ENCODE peak calls at places on chromosomes 12 and 14, in nine cellular contexts. One of them, this sample, is unnamed.

GRCh38 chr14:67729072-67729561 is 27.4 kb downstream of the RDH12 start:
- DNase-seq in left lung: peak; percentile 46
- DNase-seq in lung: peak; percentile 57
- DNase-seq in body of pancreas: peak; percentile 48
- DNase-seq in mammary epithelial cell: no peak
- DNase-seq in dorsolateral prefrontal cortex: no peak
- DNase-seq in transverse colon: peak; percentile 69
- DNase-seq in tibial artery: no peak
- DNase-seq in lower lobe of right lung: peak; percentile 57
- DNase-seq in this sample: no peak

GRCh38 chr12:23561536-23561935 is 387.9 kb downstream of the SOX5 start:
- DNase-seq in lower lobe of right lung: no peak
- DNase-seq in transverse colon: no peak
- DNase-seq in left lung: no peak
- DNase-seq in tibial artery: no peak
- DNase-seq in lung: no peak
- DNase-seq in dorsolateral prefrontal cortex: no peak
- DNase-seq in mammary epithelial cell: no peak
- DNase-seq in body of pancreas: no peak
- DNase-seq in this sample: peak; percentile 86

GRCh38 chr12:62785941-62786559 is 148.9 kb downstream of the PPM1H start:
- DNase-seq in transverse colon: no peak
- DNase-seq in lung: peak; percentile 68
- DNase-seq in left lung: peak; percentile 62
- DNase-seq in body of pancreas: peak; percentile 31
- DNase-seq in dorsolateral prefrontal cortex: no peak
- DNase-seq in mammary epithelial cell: peak; percentile 94
- DNase-seq in tibial artery: no peak
- DNase-seq in lower lobe of right lung: no peak
- DNase-seq in this sample: no peak

GRCh38 chr14:49479432-49479831 is 106.7 kb downstream of the RPS29 start:
- DNase-seq in body of pancreas: peak; percentile 71
- DNase-seq in dorsolateral prefrontal cortex: no peak
- DNase-seq in tibial artery: no peak
- DNase-seq in left lung: no peak
- DNase-seq in lower lobe of right lung: no peak
- DNase-seq in mammary epithelial cell: no peak
- DNase-seq in lung: peak; percentile 35
- DNase-seq in transverse colon: no peak
- DNase-seq in this sample: no peak

GRCh38 chr12:27828196-27828595 is 48.2 kb upstream of the MANSC4 start:
- DNase-seq in left lung: no peak
- DNase-seq in dorsolateral prefrontal cortex: no peak
- DNase-seq in lower lobe of right lung: no peak
- DNase-seq in body of pancreas: no peak
- DNase-seq in tibial artery: no peak
- DNase-seq in lung: no peak
- DNase-seq in transverse colon: no peak
- DNase-seq in mammary epithelial cell: peak; percentile 63
- DNase-seq in this sample: no peak

GRCh38 chr12:123530683-123531082 is 2.8 kb downstream of the RILPL1 start:
- DNase-seq in lung: no peak
- DNase-seq in transverse colon: no peak
- DNase-seq in body of pancreas: no peak
- DNase-seq in tibial artery: no peak
- DNase-seq in lower lobe of right lung: no peak
- DNase-seq in mammary epithelial cell: no peak
- DNase-seq in left lung: no peak
- DNase-seq in dorsolateral prefrontal cortex: no peak
- DNase-seq in this sample: no peak

GRCh38 chr14:33950320-33951182 is at the start of gene EGLN3:
- DNase-seq in lung: peak; percentile 81
- DNase-seq in tibial artery: peak; percentile 95
- DNase-seq in body of pancreas: peak; percentile 89
- DNase-seq in left lung: peak; percentile 85
- DNase-seq in dorsolateral prefrontal cortex: peak; percentile 96
- DNase-seq in mammary epithelial cell: peak; percentile 87
- DNase-seq in transverse colon: peak; percentile 93
- DNase-seq in lower lobe of right lung: peak; percentile 80
- DNase-seq in this sample: peak; percentile 90

GRCh38 chr14:80055226-80055625 is 156.1 kb downstream of the DIO2 start:
- DNase-seq in lower lobe of right lung: no peak
- DNase-seq in transverse colon: no peak
- DNase-seq in body of pancreas: no peak
- DNase-seq in left lung: no peak
- DNase-seq in lung: no peak
- DNase-seq in tibial artery: no peak
- DNase-seq in dorsolateral prefrontal cortex: no peak
- DNase-seq in mammary epithelial cell: no peak
- DNase-seq in this sample: no peak

GRCh38 chr14:65972891-65973290 is 513.3 kb upstream of the CCDC196 start:
- DNase-seq in transverse colon: no peak
- DNase-seq in dorsolateral prefrontal cortex: no peak
- DNase-seq in mammary epithelial cell: no peak
- DNase-seq in left lung: no peak
- DNase-seq in body of pancreas: no peak
- DNase-seq in lower lobe of right lung: no peak
- DNase-seq in lung: no peak
- DNase-seq in tibial artery: no peak
- DNase-seq in this sample: no peak

GRCh38 chr12:68870011-68870410 is 62.0 kb downstream of the MDM2 start:
- DNase-seq in dorsolateral prefrontal cortex: no peak
- DNase-seq in mammary epithelial cell: no peak
- DNase-seq in body of pancreas: no peak
- DNase-seq in transverse colon: no peak
- DNase-seq in lung: no peak
- DNase-seq in left lung: no peak
- DNase-seq in tibial artery: no peak
- DNase-seq in lower lobe of right lung: no peak
- DNase-seq in this sample: no peak

GRCh38 chr12:73383584-73384229 is 1111.5 kb downstream of the TRHDE start:
- DNase-seq in body of pancreas: no peak
- DNase-seq in tibial artery: no peak
- DNase-seq in left lung: no peak
- DNase-seq in lung: no peak
- DNase-seq in lower lobe of right lung: no peak
- DNase-seq in dorsolateral prefrontal cortex: no peak
- DNase-seq in mammary epithelial cell: no peak
- DNase-seq in transverse colon: no peak
- DNase-seq in this sample: no peak

GRCh38 chr12:105741786-105742566 is 396.8 kb downstream of the NUAK1 start:
- DNase-seq in body of pancreas: peak; percentile 33
- DNase-seq in lung: no peak
- DNase-seq in left lung: no peak
- DNase-seq in transverse colon: no peak
- DNase-seq in tibial artery: peak; percentile 70
- DNase-seq in lower lobe of right lung: no peak
- DNase-seq in dorsolateral prefrontal cortex: no peak
- DNase-seq in mammary epithelial cell: peak; percentile 77
- DNase-seq in this sample: no peak

GRCh38 chr12:114681149-114681849 is 2.7 kb downstream of the TBX3 start:
- DNase-seq in body of pancreas: no peak
- DNase-seq in tibial artery: no peak
- DNase-seq in lower lobe of right lung: no peak
- DNase-seq in dorsolateral prefrontal cortex: no peak
- DNase-seq in lung: no peak
- DNase-seq in left lung: no peak
- DNase-seq in transverse colon: peak; percentile 40
- DNase-seq in mammary epithelial cell: peak; percentile 42
- DNase-seq in this sample: no peak

GRCh38 chr12:57609781-57610552 is 1.3 kb upstream of the ARHGEF25 start:
- DNase-seq in transverse colon: no peak
- DNase-seq in lower lobe of right lung: no peak
- DNase-seq in lung: no peak
- DNase-seq in dorsolateral prefrontal cortex: no peak
- DNase-seq in mammary epithelial cell: no peak
- DNase-seq in left lung: no peak
- DNase-seq in tibial artery: peak; percentile 76
- DNase-seq in body of pancreas: no peak
- DNase-seq in this sample: no peak

GRCh38 chr12:122097641-122098364 is 19.2 kb downstream of the MLXIP start:
- DNase-seq in dorsolateral prefrontal cortex: no peak
- DNase-seq in tibial artery: no peak
- DNase-seq in body of pancreas: peak; percentile 99
- DNase-seq in mammary epithelial cell: no peak
- DNase-seq in transverse colon: peak; percentile 85
- DNase-seq in lung: peak; percentile 83
- DNase-seq in left lung: peak; percentile 78
- DNase-seq in lower lobe of right lung: peak; percentile 88
- DNase-seq in this sample: no peak

GRCh38 chr14:95226801-95227200 is 69.5 kb upstream of the DICER1 start:
- DNase-seq in left lung: no peak
- DNase-seq in dorsolateral prefrontal cortex: no peak
- DNase-seq in mammary epithelial cell: no peak
- DNase-seq in lower lobe of right lung: no peak
- DNase-seq in body of pancreas: no peak
- DNase-seq in tibial artery: no peak
- DNase-seq in lung: no peak
- DNase-seq in transverse colon: no peak
- DNase-seq in this sample: no peak

GRCh38 chr14:95225251-95225887 is 68.0 kb upstream of the DICER1 start:
- DNase-seq in transverse colon: no peak
- DNase-seq in tibial artery: no peak
- DNase-seq in lower lobe of right lung: no peak
- DNase-seq in dorsolateral prefrontal cortex: no peak
- DNase-seq in body of pancreas: peak; percentile 78
- DNase-seq in mammary epithelial cell: no peak
- DNase-seq in left lung: no peak
- DNase-seq in lung: no peak
- DNase-seq in this sample: no peak

GRCh38 chr14:95229749-95230148 is 72.4 kb upstream of the DICER1 start:
- DNase-seq in left lung: no peak
- DNase-seq in transverse colon: no peak
- DNase-seq in body of pancreas: no peak
- DNase-seq in lower lobe of right lung: no peak
- DNase-seq in lung: no peak
- DNase-seq in dorsolateral prefrontal cortex: no peak
- DNase-seq in mammary epithelial cell: no peak
- DNase-seq in tibial artery: no peak
- DNase-seq in this sample: no peak

GRCh38 chr14:95227279-95227860 is 70.0 kb upstream of the DICER1 start:
- DNase-seq in left lung: no peak
- DNase-seq in transverse colon: no peak
- DNase-seq in tibial artery: no peak
- DNase-seq in dorsolateral prefrontal cortex: no peak
- DNase-seq in body of pancreas: peak; percentile 75
- DNase-seq in mammary epithelial cell: no peak
- DNase-seq in lower lobe of right lung: no peak
- DNase-seq in lung: no peak
- DNase-seq in this sample: no peak

GRCh38 chr14:95228240-95228639 is 70.9 kb upstream of the DICER1 start:
- DNase-seq in tibial artery: no peak
- DNase-seq in lung: no peak
- DNase-seq in mammary epithelial cell: no peak
- DNase-seq in left lung: no peak
- DNase-seq in transverse colon: no peak
- DNase-seq in dorsolateral prefrontal cortex: no peak
- DNase-seq in lower lobe of right lung: no peak
- DNase-seq in body of pancreas: no peak
- DNase-seq in this sample: no peak
- H3K27ac ChIP-seq in tibial artery: peak overlapping the region; percentile 65
- H3K27ac ChIP-seq in lung: no peak overlapping the region
- H3K27ac ChIP-seq in mammary epithelial cell: no peak overlapping the region
- H3K27ac ChIP-seq in left lung: no peak overlapping the region
- H3K27ac ChIP-seq in transverse colon: no peak overlapping the region
- H3K27ac ChIP-seq in dorsolateral prefrontal cortex: no peak overlapping the region
- H3K27ac ChIP-seq in lower lobe of right lung: no peak overlapping the region
- H3K27ac ChIP-seq in body of pancreas: peak overlapping the region; percentile 81
- H3K27ac ChIP-seq in this sample: no peak overlapping the region

GRCh38 chr12:42103155-42103554 is 41.5 kb downstream of the GXYLT1 start:
- DNase-seq in body of pancreas: no peak
- DNase-seq in lung: no peak
- DNase-seq in tibial artery: no peak
- DNase-seq in dorsolateral prefrontal cortex: no peak
- DNase-seq in transverse colon: no peak
- DNase-seq in lower lobe of right lung: no peak
- DNase-seq in mammary epithelial cell: no peak
- DNase-seq in left lung: no peak
- DNase-seq in this sample: no peak

GRCh38 chr12:42102720-42103119 is 42.0 kb downstream of the GXYLT1 start:
- DNase-seq in mammary epithelial cell: no peak
- DNase-seq in dorsolateral prefrontal cortex: no peak
- DNase-seq in transverse colon: no peak
- DNase-seq in left lung: no peak
- DNase-seq in tibial artery: no peak
- DNase-seq in body of pancreas: no peak
- DNase-seq in lung: no peak
- DNase-seq in lower lobe of right lung: no peak
- DNase-seq in this sample: no peak

GRCh38 chr12:42104784-42105183 is 39.9 kb downstream of the GXYLT1 start:
- DNase-seq in left lung: no peak
- DNase-seq in tibial artery: no peak
- DNase-seq in body of pancreas: no peak
- DNase-seq in transverse colon: no peak
- DNase-seq in lung: no peak
- DNase-seq in dorsolateral prefrontal cortex: no peak
- DNase-seq in mammary epithelial cell: no peak
- DNase-seq in lower lobe of right lung: no peak
- DNase-seq in this sample: no peak

GRCh38 chr12:42099433-42099832 is 45.2 kb downstream of the GXYLT1 start:
- DNase-seq in body of pancreas: no peak
- DNase-seq in mammary epithelial cell: peak; percentile 47
- DNase-seq in lung: no peak
- DNase-seq in lower lobe of right lung: no peak
- DNase-seq in transverse colon: no peak
- DNase-seq in dorsolateral prefrontal cortex: no peak
- DNase-seq in left lung: no peak
- DNase-seq in tibial artery: no peak
- DNase-seq in this sample: no peak

GRCh38 chr12:42104087-42104486 is 40.6 kb downstream of the GXYLT1 start:
- DNase-seq in body of pancreas: no peak
- DNase-seq in mammary epithelial cell: no peak
- DNase-seq in lower lobe of right lung: no peak
- DNase-seq in dorsolateral prefrontal cortex: no peak
- DNase-seq in transverse colon: no peak
- DNase-seq in lung: no peak
- DNase-seq in tibial artery: no peak
- DNase-seq in left lung: no peak
- DNase-seq in this sample: no peak
- TF ChIP-seq CTCF in body of pancreas: no peak
- TF ChIP-seq CTCF in mammary epithelial cell: peak; percentile 17
- TF ChIP-seq CTCF in lower lobe of right lung: no peak
- TF ChIP-seq CTCF in dorsolateral prefrontal cortex: peak; percentile 24
- TF ChIP-seq CTCF in transverse colon: no peak
- TF ChIP-seq CTCF in lung: no peak
- TF ChIP-seq CTCF in tibial artery: no peak
- TF ChIP-seq CTCF in left lung: no peak
- TF ChIP-seq CTCF in this sample: no peak

GRCh38 chr12:112977641-112978040 is 678 bp upstream of the OAS2 start:
- DNase-seq in lung: no peak
- DNase-seq in transverse colon: no peak
- DNase-seq in dorsolateral prefrontal cortex: no peak
- DNase-seq in body of pancreas: no peak
- DNase-seq in mammary epithelial cell: no peak
- DNase-seq in left lung: no peak
- DNase-seq in tibial artery: no peak
- DNase-seq in lower lobe of right lung: no peak
- DNase-seq in this sample: no peak
- H3K4me3 ChIP-seq in lung: no peak overlapping the region
- H3K4me3 ChIP-seq in transverse colon: peak overlapping the region; percentile 33
- H3K4me3 ChIP-seq in dorsolateral prefrontal cortex: no peak overlapping the region
- H3K4me3 ChIP-seq in body of pancreas: no peak overlapping the region
- H3K4me3 ChIP-seq in mammary epithelial cell: no peak overlapping the region
- H3K4me3 ChIP-seq in left lung: peak overlapping the region; percentile 45
- H3K4me3 ChIP-seq in tibial artery: peak overlapping the region; percentile 45
- H3K4me3 ChIP-seq in lower lobe of right lung: peak overlapping the region; percentile 73
- H3K4me3 ChIP-seq in this sample: no peak overlapping the region

GRCh38 chr12:26282339-26282945 is 87.1 kb downstream of the SSPN start:
- DNase-seq in lower lobe of right lung: no peak
- DNase-seq in transverse colon: no peak
- DNase-seq in lung: no peak
- DNase-seq in left lung: no peak
- DNase-seq in tibial artery: no peak
- DNase-seq in dorsolateral prefrontal cortex: no peak
- DNase-seq in mammary epithelial cell: no peak
- DNase-seq in body of pancreas: no peak
- DNase-seq in this sample: no peak
- H3K27ac ChIP-seq in lower lobe of right lung: no peak overlapping the region
- H3K27ac ChIP-seq in transverse colon: no peak overlapping the region
- H3K27ac ChIP-seq in lung: no peak overlapping the region
- H3K27ac ChIP-seq in left lung: no peak overlapping the region
- H3K27ac ChIP-seq in tibial artery: no peak overlapping the region
- H3K27ac ChIP-seq in dorsolateral prefrontal cortex: no peak overlapping the region
- H3K27ac ChIP-seq in mammary epithelial cell: no peak overlapping the region
- H3K27ac ChIP-seq in body of pancreas: no peak overlapping the region
- H3K27ac ChIP-seq in this sample: no peak overlapping the region